ENCODE peak calls at places on chromosomes 13 and 19, in six cellular contexts. One of them, this sample, is unnamed.

GRCh38 chr13:66635526-66635925 is 594.6 kb downstream of the PCDH9 start:
- DNase-seq in heart left ventricle: no peak
- DNase-seq in right lobe of liver: no peak
- DNase-seq in tibial artery: no peak
- DNase-seq in psoas muscle: no peak
- DNase-seq in ovary: no peak
- DNase-seq in this sample: no peak

GRCh38 chr19:21202865-21203494 is 61.1 kb downstream of the ZNF431 start:
- DNase-seq in heart left ventricle: no peak
- DNase-seq in right lobe of liver: no peak
- DNase-seq in tibial artery: no peak
- DNase-seq in psoas muscle: no peak
- DNase-seq in ovary: no peak
- DNase-seq in this sample: no peak

GRCh38 chr13:28475916-28476725 is 18.8 kb downstream of the FLT1 start:
- DNase-seq in heart left ventricle: no peak
- DNase-seq in right lobe of liver: no peak
- DNase-seq in tibial artery: no peak
- DNase-seq in psoas muscle: no peak
- DNase-seq in ovary: no peak
- DNase-seq in this sample: no peak

GRCh38 chr19:12230751-12231733 is 63.6 kb downstream of the ZNF44 start:
- DNase-seq in heart left ventricle: peak; percentile 36
- DNase-seq in right lobe of liver: no peak
- DNase-seq in tibial artery: no peak
- DNase-seq in psoas muscle: no peak
- DNase-seq in ovary: no peak
- DNase-seq in this sample: no peak

GRCh38 chr13:37202264-37202663 is 96.8 kb upstream of the CSNK1A1L start:
- DNase-seq in heart left ventricle: no peak
- DNase-seq in right lobe of liver: no peak
- DNase-seq in tibial artery: no peak
- DNase-seq in psoas muscle: no peak
- DNase-seq in ovary: no peak
- DNase-seq in this sample: no peak

GRCh38 chr13:66896933-66897332 is 333.2 kb downstream of the PCDH9 start:
- DNase-seq in heart left ventricle: no peak
- DNase-seq in right lobe of liver: no peak
- DNase-seq in tibial artery: no peak
- DNase-seq in psoas muscle: no peak
- DNase-seq in ovary: no peak
- DNase-seq in this sample: no peak

GRCh38 chr13:43054803-43055802 is 31.7 kb downstream of the DNAJC15 start:
- DNase-seq in heart left ventricle: peak; percentile 34
- DNase-seq in right lobe of liver: no peak
- DNase-seq in tibial artery: no peak
- DNase-seq in psoas muscle: no peak
- DNase-seq in ovary: no peak
- DNase-seq in this sample: no peak

GRCh38 chr19:13986348-13986904 is 19.7 kb downstream of the RFX1 start:
- DNase-seq in heart left ventricle: peak; percentile 91
- DNase-seq in right lobe of liver: peak; percentile 88
- DNase-seq in tibial artery: peak; percentile 89
- DNase-seq in psoas muscle: peak; percentile 87
- DNase-seq in ovary: peak; percentile 54
- DNase-seq in this sample: peak; percentile 47

GRCh38 chr19:27858981-27859581 is 1353.9 kb downstream of the UQCRFS1 start:
- DNase-seq in heart left ventricle: no peak
- DNase-seq in right lobe of liver: no peak
- DNase-seq in tibial artery: no peak
- DNase-seq in psoas muscle: no peak
- DNase-seq in ovary: no peak
- DNase-seq in this sample: no peak

GRCh38 chr19:46963093-46963734 is 56.4 kb upstream of the NPAS1 start:
- DNase-seq in heart left ventricle: no peak
- DNase-seq in right lobe of liver: no peak
- DNase-seq in tibial artery: no peak
- DNase-seq in psoas muscle: no peak
- DNase-seq in ovary: no peak
- DNase-seq in this sample: no peak

GRCh38 chr13:79867248-79867647 is 386.3 kb downstream of the NDFIP2 start:
- DNase-seq in heart left ventricle: no peak
- DNase-seq in right lobe of liver: no peak
- DNase-seq in tibial artery: no peak
- DNase-seq in psoas muscle: no peak
- DNase-seq in ovary: no peak
- DNase-seq in this sample: no peak

GRCh38 chr19:8526345-8527062 is 12.5 kb upstream of the ZNF414 start:
- DNase-seq in heart left ventricle: peak; percentile 92
- DNase-seq in right lobe of liver: peak; percentile 90
- DNase-seq in tibial artery: peak; percentile 87
- DNase-seq in psoas muscle: peak; percentile 88
- DNase-seq in ovary: peak; percentile 95
- DNase-seq in this sample: peak; percentile 68

GRCh38 chr19:7257148-7258041 is 36.8 kb downstream of the INSR start:
- DNase-seq in heart left ventricle: no peak
- DNase-seq in right lobe of liver: peak; percentile 73
- DNase-seq in tibial artery: no peak
- DNase-seq in psoas muscle: no peak
- DNase-seq in ovary: peak; percentile 83
- DNase-seq in this sample: no peak

GRCh38 chr13:20911037-20911436 is 8.5 kb upstream of the XPO4 start:
- DNase-seq in heart left ventricle: no peak
- DNase-seq in right lobe of liver: no peak
- DNase-seq in tibial artery: no peak
- DNase-seq in psoas muscle: no peak
- DNase-seq in ovary: no peak
- DNase-seq in this sample: no peak

GRCh38 chr19:10921909-10922637 is 6.4 kb downstream of the YIPF2 start:
- DNase-seq in heart left ventricle: no peak
- DNase-seq in right lobe of liver: no peak
- DNase-seq in tibial artery: no peak
- DNase-seq in psoas muscle: no peak
- DNase-seq in ovary: no peak
- DNase-seq in this sample: no peak

GRCh38 chr13:102405499-102406079 is 3.7 kb upstream of the FGF14 start:
- DNase-seq in heart left ventricle: no peak
- DNase-seq in right lobe of liver: no peak
- DNase-seq in tibial artery: no peak
- DNase-seq in psoas muscle: no peak
- DNase-seq in ovary: no peak
- DNase-seq in this sample: no peak

GRCh38 chr19:37007587-37008220 is 70.5 kb upstream of the ZNF420 start:
- DNase-seq in heart left ventricle: peak; percentile 74
- DNase-seq in right lobe of liver: peak; percentile 62
- DNase-seq in tibial artery: no peak
- DNase-seq in psoas muscle: peak; percentile 62
- DNase-seq in ovary: peak; percentile 53
- DNase-seq in this sample: peak; percentile 2

GRCh38 chr13:57017357-57017756 is 123.4 kb upstream of the PRR20A start:
- DNase-seq in heart left ventricle: no peak
- DNase-seq in right lobe of liver: no peak
- DNase-seq in tibial artery: no peak
- DNase-seq in psoas muscle: no peak
- DNase-seq in ovary: no peak
- DNase-seq in this sample: no peak

GRCh38 chr13:43478178-43478577 is 308.6 kb downstream of the ENOX1 start:
- DNase-seq in heart left ventricle: no peak
- DNase-seq in right lobe of liver: no peak
- DNase-seq in tibial artery: no peak
- DNase-seq in psoas muscle: no peak
- DNase-seq in ovary: no peak
- DNase-seq in this sample: no peak

GRCh38 chr13:113653264-113654174 is 4.5 kb downstream of the ATP4B start:
- DNase-seq in heart left ventricle: peak; percentile 13
- DNase-seq in right lobe of liver: peak; percentile 27
- DNase-seq in tibial artery: no peak
- DNase-seq in psoas muscle: no peak
- DNase-seq in ovary: no peak
- DNase-seq in this sample: no peak

GRCh38 chr19:38264486-38265212 is at the start of gene SPINT2:
- DNase-seq in heart left ventricle: no peak
- DNase-seq in right lobe of liver: no peak
- DNase-seq in tibial artery: no peak
- DNase-seq in psoas muscle: no peak
- DNase-seq in ovary: peak; percentile 61
- DNase-seq in this sample: no peak

GRCh38 chr19:5782322-5782721 is 2.2 kb downstream of the PRR22 start:
- DNase-seq in heart left ventricle: no peak
- DNase-seq in right lobe of liver: no peak
- DNase-seq in tibial artery: no peak
- DNase-seq in psoas muscle: no peak
- DNase-seq in ovary: no peak
- DNase-seq in this sample: no peak

GRCh38 chr13:107351305-107351704 is 783.4 kb upstream of the ARGLU1 start:
- DNase-seq in heart left ventricle: no peak
- DNase-seq in right lobe of liver: no peak
- DNase-seq in tibial artery: no peak
- DNase-seq in psoas muscle: no peak
- DNase-seq in ovary: no peak
- DNase-seq in this sample: no peak

GRCh38 chr13:97382276-97382675 is 51.7 kb upstream of the RAP2A start:
- DNase-seq in heart left ventricle: no peak
- DNase-seq in right lobe of liver: no peak
- DNase-seq in tibial artery: no peak
- DNase-seq in psoas muscle: no peak
- DNase-seq in ovary: no peak
- DNase-seq in this sample: no peak

GRCh38 chr13:97385146-97385545 is 48.8 kb upstream of the RAP2A start:
- DNase-seq in heart left ventricle: no peak
- DNase-seq in right lobe of liver: no peak
- DNase-seq in tibial artery: no peak
- DNase-seq in psoas muscle: no peak
- DNase-seq in ovary: no peak
- DNase-seq in this sample: no peak

GRCh38 chr13:97384366-97384765 is 49.6 kb upstream of the RAP2A start:
- DNase-seq in heart left ventricle: no peak
- DNase-seq in right lobe of liver: no peak
- DNase-seq in tibial artery: no peak
- DNase-seq in psoas muscle: no peak
- DNase-seq in ovary: no peak
- DNase-seq in this sample: no peak

GRCh38 chr13:97385854-97386253 is 48.1 kb upstream of the RAP2A start:
- DNase-seq in heart left ventricle: no peak
- DNase-seq in right lobe of liver: no peak
- DNase-seq in tibial artery: no peak
- DNase-seq in psoas muscle: no peak
- DNase-seq in ovary: no peak
- DNase-seq in this sample: no peak

DNA sequence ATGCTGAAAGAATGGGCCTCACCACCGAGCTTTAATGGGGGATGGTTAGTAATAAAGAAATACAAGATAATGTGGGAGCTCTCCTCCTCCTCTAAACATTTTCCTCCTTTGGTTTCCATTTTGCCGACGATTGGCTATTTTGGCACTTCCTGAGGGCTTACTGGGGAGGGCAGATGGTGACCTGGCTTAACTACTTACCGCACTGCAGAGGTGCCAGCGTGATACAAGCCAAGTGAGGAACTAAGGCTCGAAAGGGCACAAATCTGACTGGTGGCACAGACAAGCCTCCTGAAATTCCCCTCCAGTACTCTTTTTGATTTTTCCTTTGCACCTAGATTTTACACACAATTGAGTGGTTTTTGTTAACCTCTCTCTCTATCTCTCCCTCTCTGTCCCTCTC is 53.3 kb upstream of the RAP2A start:
- DNase-seq in heart left ventricle: no peak
- DNase-seq in right lobe of liver: no peak
- DNase-seq in tibial artery: no peak
- DNase-seq in psoas muscle: no peak
- DNase-seq in ovary: no peak
- DNase-seq in this sample: no peak
- H3K27ac ChIP-seq in heart left ventricle: no peak overlapping the region
- H3K27ac ChIP-seq in right lobe of liver: no peak overlapping the region
- H3K27ac ChIP-seq in tibial artery: no peak overlapping the region
- H3K27ac ChIP-seq in psoas muscle: no peak overlapping the region
- H3K27ac ChIP-seq in ovary: no peak overlapping the region
- H3K27ac ChIP-seq in this sample: no peak overlapping the region

GRCh38 chr19:34135033-34135370 is 37.3 kb upstream of the LSM14A start:
- DNase-seq in heart left ventricle: no peak
- DNase-seq in right lobe of liver: no peak
- DNase-seq in tibial artery: no peak
- DNase-seq in psoas muscle: no peak
- DNase-seq in ovary: no peak
- DNase-seq in this sample: peak; percentile 16
- H3K27ac ChIP-seq in heart left ventricle: peak overlapping the region; percentile 72
- H3K27ac ChIP-seq in right lobe of liver: peak overlapping the region; percentile 87
- H3K27ac ChIP-seq in tibial artery: peak overlapping the region; percentile 84
- H3K27ac ChIP-seq in psoas muscle: peak overlapping the region; percentile 84
- H3K27ac ChIP-seq in ovary: peak overlapping the region; percentile 77
- H3K27ac ChIP-seq in this sample: peak overlapping the region; percentile 77

GRCh38 chr19:4393947-4394590 is 6.3 kb downstream of the SH3GL1 start:
- DNase-seq in heart left ventricle: no peak
- DNase-seq in right lobe of liver: no peak
- DNase-seq in tibial artery: no peak
- DNase-seq in psoas muscle: no peak
- DNase-seq in ovary: no peak
- DNase-seq in this sample: no peak
- H3K27ac ChIP-seq in heart left ventricle: no peak overlapping the region
- H3K27ac ChIP-seq in right lobe of liver: no peak overlapping the region
- H3K27ac ChIP-seq in tibial artery: no peak overlapping the region
- H3K27ac ChIP-seq in psoas muscle: no peak overlapping the region
- H3K27ac ChIP-seq in ovary: no peak overlapping the region
- H3K27ac ChIP-seq in this sample: no peak overlapping the region

GRCh38 chr13:99386495-99386894 is 79.3 kb upstream of the GPR183 start:
- DNase-seq in heart left ventricle: no peak
- DNase-seq in right lobe of liver: no peak
- DNase-seq in tibial artery: no peak
- DNase-seq in psoas muscle: no peak
- DNase-seq in ovary: no peak
- DNase-seq in this sample: no peak

GRCh38 chr13:99383946-99384345 is 76.7 kb upstream of the GPR183 start:
- DNase-seq in heart left ventricle: no peak
- DNase-seq in right lobe of liver: no peak
- DNase-seq in tibial artery: no peak
- DNase-seq in psoas muscle: no peak
- DNase-seq in ovary: no peak
- DNase-seq in this sample: no peak

GRCh38 chr13:99384468-99384867 is 77.3 kb upstream of the GPR183 start:
- DNase-seq in heart left ventricle: no peak
- DNase-seq in right lobe of liver: no peak
- DNase-seq in tibial artery: no peak
- DNase-seq in psoas muscle: no peak
- DNase-seq in ovary: no peak
- DNase-seq in this sample: peak; percentile 26

GRCh38 chr13:99385940-99386339 is 78.7 kb upstream of the GPR183 start:
- DNase-seq in heart left ventricle: no peak
- DNase-seq in right lobe of liver: no peak
- DNase-seq in tibial artery: no peak
- DNase-seq in psoas muscle: no peak
- DNase-seq in ovary: no peak
- DNase-seq in this sample: no peak

GRCh38 chr13:99385161-99385560 is 78.0 kb upstream of the GPR183 start:
- DNase-seq in heart left ventricle: no peak
- DNase-seq in right lobe of liver: no peak
- DNase-seq in tibial artery: no peak
- DNase-seq in psoas muscle: no peak
- DNase-seq in ovary: no peak
- DNase-seq in this sample: no peak
- H3K27ac ChIP-seq in heart left ventricle: no peak overlapping the region
- H3K27ac ChIP-seq in right lobe of liver: no peak overlapping the region
- H3K27ac ChIP-seq in tibial artery: no peak overlapping the region
- H3K27ac ChIP-seq in psoas muscle: no peak overlapping the region
- H3K27ac ChIP-seq in ovary: no peak overlapping the region
- H3K27ac ChIP-seq in this sample: no peak overlapping the region